ENCODE peak calls at places on chromosomes 13 and 19, in nine cellular contexts. Y is D341Med; K is mucosa of descending colon; H is smooth muscle cell of the brain vasculature; R is activated naive CD8-positive, alpha-beta T cell treated with anti-CD3 and anti-CD28 coated beads, Interleukin-2, amount 50 U/mL, for 24 hours; B is heart left ventricle; O is KBM-7; D is COLO829; S is stimulated activated CD4-positive, alpha-beta T cell treated with anti-CD3 and anti-CD28 coated beads, Interleukin-1b, Interleukin-23, amount 100 ng/mL, for 24 hours. C is an unnamed sample.

GRCh38 chr19:19488041-19488874 is 27.1 kb downstream of the TSSK6 start:
- DNase-seq in Y (no peak), K (peak), H (no peak), R (no peak), B (peak), O (no peak), D (no peak), S (no peak), C (no peak)

GRCh38 chr19:926595-927043 is 784 bp downstream of the ARID3A start:
- DNase-seq in Y (peak), K (no peak), H (no peak), R (peak), B (peak), O (peak), D (no peak), S (no peak), C (peak)

GRCh38 chr19:41000310-41000737 is 9.2 kb downstream of the CYP2B6 start:
- DNase-seq in Y (no peak), K (peak), H (no peak), R (no peak), B (no peak), O (no peak), D (no peak), S (no peak), C (no peak)

GRCh38 chr19:36213793-36214387 is 575 bp downstream of the ZNF565 start:
- DNase-seq in Y (no peak), K (no peak), H (no peak), R (no peak), B (no peak), O (no peak), D (no peak), S (no peak), C (no peak)

GRCh38 chr13:99046851-99047250 is 69.0 kb upstream of the DOCK9 start:
- DNase-seq in Y (no peak), K (no peak), H (no peak), R (no peak), B (no peak), O (no peak), D (no peak), S (no peak), C (no peak)

GRCh38 chr13:19618925-19619324 is 14.5 kb upstream of the MPHOSPH8 start:
- DNase-seq in Y (peak), K (no peak), H (no peak), R (peak), B (no peak), O (peak), D (peak), S (no peak), C (no peak)

GRCh38 chr19:17006579-17006978 is 20.0 kb downstream of the CPAMD8 start:
- DNase-seq in Y (no peak), K (no peak), H (no peak), R (no peak), B (no peak), O (no peak), D (no peak), S (no peak), C (no peak)

GRCh38 chr19:58568731-58569130 is 4.4 kb downstream of the MZF1 start:
- DNase-seq in Y (no peak), K (peak), H (no peak), R (no peak), B (peak), O (no peak), D (no peak), S (no peak), C (no peak)

GRCh38 chr13:36082396-36082795 is 48.8 kb downstream of the DCLK1 start:
- DNase-seq in Y (no peak), K (no peak), H (no peak), R (no peak), B (no peak), O (no peak), D (no peak), S (no peak), C (no peak)

GRCh38 chr13:28137556-28137955 is 789 bp upstream of the PAN3 start:
- DNase-seq in Y (no peak), K (no peak), H (no peak), R (no peak), B (no peak), O (no peak), D (no peak), S (no peak), C (no peak)

GRCh38 chr13:35501721-35502235 is 25.3 kb upstream of the MAB21L1 start:
- DNase-seq in Y (no peak), K (no peak), H (no peak), R (no peak), B (no peak), O (no peak), D (no peak), S (no peak), C (no peak)

GRCh38 chr13:111555268-111555633 is 234.8 kb downstream of the TEX29 start:
- DNase-seq in Y (no peak), K (no peak), H (no peak), R (no peak), B (no peak), O (no peak), D (no peak), S (no peak), C (no peak)

GRCh38 chr13:91576590-91576989 is 178.2 kb downstream of the GPC5 start:
- DNase-seq in Y (peak), K (no peak), H (no peak), R (no peak), B (no peak), O (peak), D (peak), S (no peak), C (no peak)

GRCh38 chr13:75468098-75468497 is 13.9 kb downstream of the TBC1D4 start:
- DNase-seq in Y (no peak), K (no peak), H (no peak), R (no peak), B (no peak), O (no peak), D (no peak), S (no peak), C (no peak)

GRCh38 chr19:41801682-41802317 is 5.4 kb downstream of the CEACAM3 start:
- DNase-seq in Y (no peak), K (no peak), H (no peak), R (no peak), B (no peak), O (peak), D (no peak), S (no peak), C (no peak)

GRCh38 chr13:33927315-33927714 is 109.4 kb downstream of the RFC3 start:
- DNase-seq in Y (no peak), K (no peak), H (no peak), R (no peak), B (no peak), O (peak), D (peak), S (no peak), C (no peak)

GRCh38 chr13:27281420-27281819 is 10.8 kb downstream of the RASL11A start:
- DNase-seq in Y (no peak), K (no peak), H (no peak), R (no peak), B (no peak), O (no peak), D (no peak), S (no peak), C (no peak)

GRCh38 chr19:6047741-6048231 is 62.5 kb downstream of the RFX2 start:
- DNase-seq in Y (peak), K (no peak), H (no peak), R (no peak), B (no peak), O (peak), D (no peak), S (no peak), C (no peak)

GRCh38 chr13:50912851-50913250 is 3.3 kb downstream of the RNASEH2B start:
- DNase-seq in Y (no peak), K (no peak), H (no peak), R (no peak), B (no peak), O (no peak), D (no peak), S (no peak), C (no peak)

GRCh38 chr19:20471441-20471840 is 94.1 kb downstream of the ZNF737 start:
- DNase-seq in Y (no peak), K (no peak), H (no peak), R (no peak), B (no peak), O (no peak), D (no peak), S (no peak), C (no peak)

GRCh38 chr13:90414691-90415596 is 932.5 kb upstream of the MIR17HG start:
- DNase-seq in Y (no peak), K (no peak), H (peak), R (no peak), B (no peak), O (no peak), D (peak), S (no peak), C (no peak)

GRCh38 chr19:32104465-32105235 is 240.8 kb upstream of the ZNF507 start:
- DNase-seq in Y (no peak), K (no peak), H (no peak), R (no peak), B (no peak), O (peak), D (peak), S (no peak), C (no peak)

GRCh38 chr13:32811297-32811800 is 204.9 kb upstream of the KL start:
- DNase-seq in Y (no peak), K (no peak), H (no peak), R (peak), B (no peak), O (peak), D (no peak), S (no peak), C (no peak)

GRCh38 chr13:78680064-78680463 is 21.1 kb upstream of the OBI1 start:
- DNase-seq in Y (no peak), K (no peak), H (no peak), R (no peak), B (no peak), O (no peak), D (no peak), S (no peak), C (no peak)

GRCh38 chr13:73607489-73608156 is 526.6 kb downstream of the KLF12 start:
- DNase-seq in Y (no peak), K (no peak), H (no peak), R (no peak), B (no peak), O (no peak), D (no peak), S (no peak), C (no peak)

GRCh38 chr19:38685666-38686529 is 38.4 kb downstream of the ACTN4 start:
- DNase-seq in Y (peak), K (no peak), H (no peak), R (no peak), B (no peak), O (no peak), D (no peak), S (no peak), C (no peak)

GRCh38 chr19:44912854-44913253 is 1.6 kb upstream of the APOC1 start:
- DNase-seq in Y (no peak), K (no peak), H (no peak), R (no peak), B (no peak), O (no peak), D (no peak), S (no peak), C (peak)

GRCh38 chr19:4374451-4375163 is 25.7 kb downstream of the SH3GL1 start:
- DNase-seq in Y (no peak), K (peak), H (no peak), R (no peak), B (no peak), O (peak), D (no peak), S (no peak), C (peak)

GRCh38 chr13:26270707-26271106 is 16.8 kb downstream of the CDK8 start:
- DNase-seq in Y (no peak), K (no peak), H (no peak), R (no peak), B (no peak), O (no peak), D (no peak), S (no peak), C (no peak)

GRCh38 chr19:35429698-35430097 is 18.4 kb upstream of the FFAR2 start:
- DNase-seq in Y (no peak), K (peak), H (no peak), R (no peak), B (no peak), O (no peak), D (no peak), S (no peak), C (no peak)

GRCh38 chr13:33910267-33910666 is 92.3 kb downstream of the RFC3 start:
- DNase-seq in Y (no peak), K (no peak), H (no peak), R (no peak), B (no peak), O (no peak), D (no peak), S (no peak), C (no peak)

GRCh38 chr19:29533578-29534544 is 8.1 kb downstream of the VSTM2B start:
- DNase-seq in Y (no peak), K (no peak), H (no peak), R (no peak), B (peak), O (no peak), D (no peak), S (no peak), C (no peak)

GRCh38 chr19:17555929-17556813 is 722 bp downstream of the COLGALT1 start:
- DNase-seq in Y (peak), K (peak), H (no peak), R (peak), B (peak), O (peak), D (no peak), S (no peak), C (peak)

GRCh38 chr13:24180743-24181384 is 20.3 kb downstream of the SPATA13 start:
- DNase-seq in Y (no peak), K (no peak), H (no peak), R (no peak), B (no peak), O (no peak), D (no peak), S (no peak), C (no peak)

GRCh38 chr13:113557013-113557412 is 27.5 kb upstream of the TFDP1 start:
- DNase-seq in Y (no peak), K (no peak), H (no peak), R (no peak), B (no peak), O (no peak), D (no peak), S (no peak), C (no peak)

GRCh38 chr13:22064854-22065646 is 394.2 kb downstream of the FGF9 start:
- DNase-seq in Y (no peak), K (no peak), H (no peak), R (no peak), B (no peak), O (no peak), D (no peak), S (no peak), C (no peak)

GRCh38 chr19:58476498-58477015 is 405 bp downstream of the ZNF446 start:
- DNase-seq in Y (peak), K (no peak), H (no peak), R (no peak), B (no peak), O (no peak), D (no peak), S (no peak), C (no peak)